ENCODE peak calls at places on chromosomes 6 and 20, in four cellular contexts. Q, K, R and B are unnamed samples.

GRCh38 chr6:88952065-88952704 is 11.2 kb downstream of the RNGTT start:
- DNase-seq in Q (no peak), K (no peak), R (no peak), B (no peak)

GRCh38 chr20:53884859-53885654 is 185.3 kb downstream of the BCAS1 start:
- DNase-seq in Q (no peak), K (no peak), R (peak), B (no peak)

GRCh38 chr6:160973856-160974255 is 17.7 kb upstream of the MAP3K4 start:
- DNase-seq in Q (no peak), K (no peak), R (no peak), B (no peak)

GRCh38 chr6:89941847-89942497 is 47.7 kb downstream of the GJA10 start:
- DNase-seq in Q (no peak), K (no peak), R (no peak), B (no peak)

GRCh38 chr6:35343092-35343834 is 905 bp downstream of the PPARD start:
- DNase-seq in Q (no peak), K (peak), R (no peak), B (no peak)

GRCh38 chr6:158253248-158253647 is 59.0 kb upstream of the TULP4 start:
- DNase-seq in Q (no peak), K (no peak), R (no peak), B (no peak)

GRCh38 chr6:34414999-34415858 is 10.6 kb downstream of the RPS10 start:
- DNase-seq in Q (peak), K (peak), R (no peak), B (peak)

GRCh38 chr6:79602859-79603258 is 28.3 kb upstream of the SH3BGRL2 start:
- DNase-seq in Q (no peak), K (no peak), R (no peak), B (no peak)

GRCh38 chr6:35082733-35083403 is 58.3 kb downstream of the TCP11 start:
- DNase-seq in Q (peak), K (no peak), R (no peak), B (no peak)

GRCh38 chr6:93419304-93420162 is at the start of gene EPHA7:
- DNase-seq in Q (peak), K (no peak), R (peak), B (no peak)

GRCh38 chr20:48758206-48758820 is 69.5 kb downstream of the PREX1 start:
- DNase-seq in Q (no peak), K (no peak), R (no peak), B (no peak)